ENCODE peak calls at places on chromosomes 7 and 10, in five cellular contexts. P is H9, B is endothelial cell, T is mammary epithelial cell, N is BJ. V is an unnamed sample.

GRCh38 chr10:52776471-52776903 is 3.9 kb upstream of the MBL2 start:
- DNase-seq in P (no peak), B (no peak), T (no peak), N (no peak), V (no peak)

GRCh38 chr7:44282601-44283171 is 42.7 kb downstream of the CAMK2B start:
- DNase-seq in P (peak), B (no peak), T (no peak), N (no peak), V (no peak)

GRCh38 chr10:31602541-31603244 is 283.7 kb downstream of the ZEB1 start:
- DNase-seq in P (peak), B (peak), T (peak), N (no peak), V (peak)

GRCh38 chr10:68406815-68407585 is at the start of gene RUFY2:
- DNase-seq in P (peak), B (peak), T (peak), N (peak), V (peak)

GRCh38 chr10:68878463-68878862 is 22.7 kb upstream of the DDX50 start:
- DNase-seq in P (no peak), B (no peak), T (no peak), N (no peak), V (no peak)

GRCh38 chr10:21069278-21069677 is 172.2 kb upstream of the NEBL start:
- DNase-seq in P (no peak), B (no peak), T (no peak), N (no peak), V (no peak)

GRCh38 chr10:61970182-61971015 is 68.9 kb downstream of the ARID5B start:
- DNase-seq in P (no peak), B (no peak), T (no peak), N (no peak), V (no peak)

GRCh38 chr7:23490357-23491131 is 20.3 kb upstream of the IGF2BP3 start:
- DNase-seq in P (no peak), B (peak), T (no peak), N (no peak), V (no peak)

GRCh38 chr7:130092598-130092997 is 22.3 kb downstream of the KLHDC10 start:
- DNase-seq in P (no peak), B (no peak), T (no peak), N (no peak), V (no peak)

GRCh38 chr7:27184342-27185012 is 555 bp downstream of the HOXA11 start:
- DNase-seq in P (peak), B (no peak), T (peak), N (no peak), V (no peak)

GRCh38 chr10:71068811-71069411 is 143.5 kb upstream of the UNC5B start:
- DNase-seq in P (no peak), B (no peak), T (peak), N (no peak), V (peak)

GRCh38 chr7:13055732-13056369 is 368.4 kb downstream of the ARL4A start:
- DNase-seq in P (no peak), B (no peak), T (no peak), N (no peak), V (no peak)

GRCh38 chr7:19111474-19112143 is 5.8 kb downstream of the TWIST1 start:
- DNase-seq in P (no peak), B (no peak), T (no peak), N (no peak), V (no peak)

GRCh38 chr7:21383217-21383832 is 44.6 kb upstream of the SP4 start:
- DNase-seq in P (no peak), B (no peak), T (no peak), N (no peak), V (no peak)

GRCh38 chr7:131607291-131608111 is 51.1 kb upstream of the PODXL start:
- DNase-seq in P (peak), B (no peak), T (no peak), N (no peak), V (no peak)

GRCh38 chr7:82416402-82416801 is 27.2 kb downstream of the CACNA2D1 start:
- DNase-seq in P (no peak), B (no peak), T (no peak), N (no peak), V (no peak)

GRCh38 chr10:11793762-11794479 is 29.2 kb upstream of the PROSER2 start:
- DNase-seq in P (no peak), B (no peak), T (peak), N (no peak), V (no peak)

GRCh38 chr10:121886997-121887622 is 40.7 kb downstream of the ATE1 start:
- DNase-seq in P (peak), B (peak), T (peak), N (no peak), V (peak)

GRCh38 chr7:70776627-70777101 is 355.3 kb upstream of the GALNT17 start:
- DNase-seq in P (no peak), B (no peak), T (peak), N (no peak), V (no peak)

GRCh38 chr7:100044719-100045118 is 4.9 kb upstream of the ZSCAN21 start:
- DNase-seq in P (no peak), B (no peak), T (peak), N (no peak), V (no peak)

GRCh38 chr7:1889556-1890181 is 219.6 kb downstream of the ELFN1 start:
- DNase-seq in P (no peak), B (no peak), T (no peak), N (no peak), V (peak)

GRCh38 chr10:58412502-58412961 is 27.3 kb downstream of the TFAM start:
- DNase-seq in P (peak), B (no peak), T (peak), N (peak), V (peak)

GRCh38 chr7:81616951-81617350 is 152.9 kb downstream of the HGF start:
- DNase-seq in P (no peak), B (no peak), T (peak), N (no peak), V (no peak)

GRCh38 chr7:120951309-120951706 is 731 bp downstream of the ING3 start:
- DNase-seq in P (no peak), B (no peak), T (no peak), N (no peak), V (no peak)

GRCh38 chr7:82317257-82317721 is 126.3 kb downstream of the CACNA2D1 start:
- DNase-seq in P (no peak), B (no peak), T (no peak), N (no peak), V (no peak)

GRCh38 chr10:102675151-102675886 is 31.0 kb downstream of the TRIM8 start:
- DNase-seq in P (peak), B (no peak), T (peak), N (no peak), V (no peak)

GRCh38 chr7:129468547-129468946 is 33.8 kb upstream of the SMKR1 start:
- DNase-seq in P (no peak), B (no peak), T (no peak), N (no peak), V (no peak)

GRCh38 chr10:55897436-55897835 is 463.6 kb downstream of the ZWINT start:
- DNase-seq in P (peak), B (no peak), T (no peak), N (no peak), V (no peak)

GRCh38 chr7:35613150-35613549 is 81.8 kb downstream of the HERPUD2 start:
- DNase-seq in P (no peak), B (no peak), T (no peak), N (no peak), V (no peak)

GRCh38 chr10:133526957-133527588 is at the start of gene CYP2E1:
- DNase-seq in P (no peak), B (no peak), T (no peak), N (no peak), V (no peak)

GRCh38 chr10:29634764-29635625 is at the start of gene SVIL:
- DNase-seq in P (peak), B (no peak), T (peak), N (no peak), V (no peak)

GRCh38 chr10:98423691-98424120 is 8.7 kb upstream of the PYROXD2 start:
- DNase-seq in P (peak), B (peak), T (no peak), N (no peak), V (no peak)
- TF ChIP-seq CTCF in P (peak), B (no peak), T (peak), N (no peak), V (no peak)

DNA sequence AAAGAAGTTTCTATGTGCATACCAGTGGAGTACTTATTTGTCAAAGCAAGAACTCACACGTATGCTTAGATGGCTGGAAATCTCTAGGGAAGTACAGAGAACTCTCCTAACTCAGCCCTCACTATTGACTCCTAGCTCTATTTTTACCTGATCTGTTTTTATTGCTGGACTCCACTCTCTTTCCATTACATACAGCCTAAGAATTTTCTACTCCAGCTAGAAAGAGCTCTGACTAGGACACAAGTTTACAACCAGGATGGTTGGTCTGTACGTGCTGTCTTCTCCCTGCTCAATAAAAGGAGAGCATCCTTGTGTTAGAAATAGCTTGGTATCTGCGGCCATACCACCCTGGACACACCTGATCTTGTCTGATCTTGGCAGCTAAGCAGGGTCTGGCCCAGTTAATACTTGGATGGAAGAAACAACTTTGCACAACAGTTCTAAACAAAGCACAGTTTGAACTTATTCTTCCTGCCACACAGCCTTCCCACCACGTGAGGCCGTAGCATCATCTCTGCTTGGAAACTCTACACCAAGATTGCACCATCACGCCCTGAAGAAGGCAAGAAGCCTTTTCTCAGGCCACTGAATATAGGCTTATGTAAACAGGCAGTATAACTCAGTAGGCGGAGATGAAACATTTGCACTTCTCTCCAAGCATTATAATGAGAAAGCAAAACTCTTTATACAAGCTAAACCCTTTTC is 50.7 kb downstream of the KCNMA1 start:
- DNase-seq in P (no peak), B (no peak), T (peak), N (peak), V (peak)
- TF ChIP-seq CTCF in P (no peak), B (no peak), T (peak), N (peak), V (no peak)

DNA sequence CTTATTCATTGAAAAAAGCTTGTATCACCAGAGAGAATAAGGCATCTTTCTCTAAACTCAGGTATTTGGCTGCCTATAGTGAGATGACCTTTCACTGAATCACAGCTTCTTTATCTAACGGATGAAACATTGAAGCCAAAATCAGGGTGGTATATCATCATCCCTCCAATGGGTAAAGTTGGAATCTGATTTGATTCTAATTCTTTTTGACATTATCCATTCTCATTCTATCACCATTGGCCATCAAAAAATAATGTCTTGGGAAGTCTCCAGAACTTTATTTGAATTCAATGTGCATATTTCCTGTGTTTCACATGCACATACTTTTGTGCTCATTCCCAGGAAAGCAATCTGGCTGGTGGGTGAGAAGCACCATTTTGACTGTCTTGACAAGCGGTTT is 95.2 kb downstream of the PLPP4 start:
- DNase-seq in P (no peak), B (no peak), T (no peak), N (no peak), V (no peak)
- TF ChIP-seq CTCF in P (no peak), B (no peak), T (no peak), N (no peak), V (no peak)

GRCh38 chr7:158828343-158829020 is 827 bp downstream of the ESYT2 start:
- DNase-seq in P (peak), B (peak), T (peak), N (no peak), V (no peak)

GRCh38 chr7:158827411-158828342 is 1.6 kb downstream of the ESYT2 start:
- DNase-seq in P (no peak), B (no peak), T (peak), N (no peak), V (no peak)

GRCh38 chr7:158829021-158829341 is 328 bp downstream of the ESYT2 start:
- DNase-seq in P (peak), B (peak), T (peak), N (no peak), V (no peak)

GRCh38 chr7:158830211-158830723 is 958 bp upstream of the ESYT2 start:
- DNase-seq in P (no peak), B (no peak), T (no peak), N (no peak), V (no peak)

DNA sequence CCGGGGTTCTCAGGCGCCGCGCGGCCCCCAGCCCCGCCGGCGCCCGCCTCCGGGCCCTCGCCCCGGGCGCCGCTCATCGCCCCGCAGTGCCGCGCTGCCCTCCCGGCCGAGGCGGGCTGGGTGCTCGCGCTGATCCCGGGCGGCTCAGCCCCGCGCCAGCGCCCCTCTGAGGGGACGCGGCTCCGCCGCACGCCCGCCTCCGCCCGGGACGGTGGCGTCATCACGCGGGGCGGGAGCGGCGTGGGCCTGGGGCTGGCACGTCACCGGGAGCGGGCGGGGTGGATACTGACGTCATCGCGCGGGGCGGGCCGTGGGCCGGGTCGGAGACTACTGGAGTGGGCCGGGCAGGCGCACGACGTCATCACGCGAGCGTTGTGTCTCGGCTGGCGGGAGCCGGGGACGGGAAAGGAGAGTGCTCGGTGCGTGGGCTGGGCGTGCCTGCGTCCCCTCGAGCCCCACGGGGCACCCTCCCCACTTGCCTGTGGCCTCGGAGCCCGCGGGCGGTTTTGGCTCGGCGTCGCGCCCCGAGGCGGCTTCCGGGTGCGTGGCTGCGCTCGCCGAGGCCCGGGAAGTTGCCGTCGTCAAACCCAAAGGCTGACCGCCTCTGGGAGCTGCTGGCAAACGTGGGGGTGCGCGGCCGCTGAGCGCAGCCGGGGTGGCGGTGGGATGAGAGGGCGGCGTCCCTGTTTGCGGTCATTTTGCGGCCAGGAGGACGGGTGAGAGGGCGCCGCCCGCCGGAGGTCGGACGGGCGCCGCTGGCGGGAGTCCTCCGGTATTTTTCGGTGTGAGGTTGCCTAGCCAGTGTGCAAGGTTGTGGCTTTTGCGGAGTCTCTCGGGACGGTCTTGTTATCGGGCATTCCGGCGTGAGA is at the start of gene ESYT2:
- DNase-seq in P (peak), B (peak), T (peak), N (peak), V (peak)
- TF ChIP-seq CTCF in P (peak), B (no peak), T (peak), N (peak), V (peak)